ENCODE peak calls at places on chromosomes 13 and 19, in six cellular contexts. A is adrenal gland, N is thoracic aorta, H is endodermal cell, C is fibroblast of pulmonary artery, F is H4. I is an unnamed sample.

GRCh38 chr13:101332583-101332982 is 83.7 kb downstream of the NALCN start:
- DNase-seq in A (no peak), N (no peak), H (no peak), C (no peak), F (no peak), I (no peak)

GRCh38 chr13:74678308-74678958 is 544.2 kb upstream of the KLF12 start:
- DNase-seq in A (no peak), N (no peak), H (no peak), C (no peak), F (no peak), I (no peak)

GRCh38 chr19:30941591-30941990 is 407.6 kb downstream of the TSHZ3 start:
- DNase-seq in A (no peak), N (no peak), H (no peak), C (no peak), F (no peak), I (no peak)

GRCh38 chr13:28718186-28718537 is 608 bp downstream of the SLC46A3 start:
- DNase-seq in A (no peak), N (peak), H (no peak), C (peak), F (no peak), I (no peak)

GRCh38 chr19:30112171-30112570 is 170.1 kb downstream of the URI1 start:
- DNase-seq in A (no peak), N (no peak), H (no peak), C (no peak), F (no peak), I (no peak)

GRCh38 chr19:55383279-55383788 is 758 bp downstream of the TMEM238 start:
- DNase-seq in A (no peak), N (no peak), H (peak), C (no peak), F (no peak), I (no peak)

GRCh38 chr13:61036715-61037114 is 378.9 kb downstream of the PCDH20 start:
- DNase-seq in A (no peak), N (no peak), H (no peak), C (no peak), F (no peak), I (no peak)

GRCh38 chr13:63381078-63381859 is 1965.6 kb upstream of the PCDH20 start:
- DNase-seq in A (no peak), N (no peak), H (no peak), C (peak), F (no peak), I (no peak)

GRCh38 chr19:50377051-50377441 is 789 bp downstream of the NR1H2 start:
- DNase-seq in A (no peak), N (no peak), H (peak), C (peak), F (no peak), I (no peak)

GRCh38 chr19:43781630-43782310 is 997 bp upstream of the KCNN4 start:
- DNase-seq in A (no peak), N (no peak), H (no peak), C (no peak), F (no peak), I (no peak)

GRCh38 chr19:4909172-4909896 is at the start of gene UHRF1:
- DNase-seq in A (no peak), N (no peak), H (peak), C (no peak), F (no peak), I (no peak)

GRCh38 chr19:50921391-50922315 is 10.5 kb upstream of the KLK4 start:
- DNase-seq in A (no peak), N (no peak), H (peak), C (no peak), F (no peak), I (no peak)

GRCh38 chr13:20654156-20654555 is 49.3 kb upstream of the IL17D start:
- DNase-seq in A (no peak), N (no peak), H (no peak), C (peak), F (no peak), I (no peak)

GRCh38 chr13:37656247-37656940 is 57.8 kb upstream of the POSTN start:
- DNase-seq in A (no peak), N (no peak), H (no peak), C (peak), F (peak), I (no peak)

GRCh38 chr19:47762615-47763308 is 15.7 kb upstream of the SELENOW start:
- DNase-seq in A (peak), N (no peak), H (peak), C (peak), F (no peak), I (no peak)

GRCh38 chr13:52891685-52892084 is 43.2 kb upstream of the PCDH8 start:
- DNase-seq in A (no peak), N (no peak), H (peak), C (no peak), F (no peak), I (no peak)

GRCh38 chr13:53143757-53144320 is 115.2 kb downstream of the OLFM4 start:
- DNase-seq in A (no peak), N (no peak), H (no peak), C (no peak), F (no peak), I (no peak)

GRCh38 chr13:59641758-59642157 is 522.0 kb downstream of the DIAPH3 start:
- DNase-seq in A (no peak), N (no peak), H (no peak), C (peak), F (no peak), I (no peak)

GRCh38 chr13:94073006-94073744 is 406.3 kb downstream of the DCT start:
- DNase-seq in A (no peak), N (no peak), H (no peak), C (peak), F (peak), I (no peak)

GRCh38 chr13:113758651-113759524 is at the start of gene TMEM255B:
- DNase-seq in A (peak), N (peak), H (peak), C (peak), F (no peak), I (peak)

GRCh38 chr19:46297700-46298476 is 1.0 kb downstream of the HIF3A start:
- DNase-seq in A (peak), N (peak), H (peak), C (peak), F (no peak), I (no peak)

GRCh38 chr13:30142502-30143211 is 164.7 kb downstream of the KATNAL1 start:
- DNase-seq in A (peak), N (no peak), H (peak), C (peak), F (peak), I (no peak)

GRCh38 chr19:741506-742131 is 9.3 kb upstream of the MISP start:
- DNase-seq in A (no peak), N (no peak), H (peak), C (no peak), F (no peak), I (no peak)

GRCh38 chr13:98039964-98040363 is 86.5 kb downstream of the IPO5 start:
- DNase-seq in A (no peak), N (no peak), H (peak), C (no peak), F (no peak), I (no peak)

GRCh38 chr13:113672002-113672651 is 5.1 kb downstream of the GRK1 start:
- DNase-seq in A (no peak), N (no peak), H (peak), C (no peak), F (no peak), I (no peak)

GRCh38 chr19:42024622-42025111 is 30.6 kb upstream of the ATP1A3 start:
- DNase-seq in A (no peak), N (no peak), H (no peak), C (peak), F (peak), I (no peak)

GRCh38 chr19:18469245-18470107 is 31.5 kb upstream of the ISYNA1 start:
- DNase-seq in A (peak), N (no peak), H (peak), C (peak), F (peak), I (peak)

GRCh38 chr19:58366576-58367430 is 4.3 kb upstream of the ZNF497 start:
- DNase-seq in A (no peak), N (no peak), H (no peak), C (no peak), F (no peak), I (no peak)

GRCh38 chr13:27053902-27054595 is 117.6 kb downstream of the USP12 start:
- DNase-seq in A (no peak), N (no peak), H (no peak), C (peak), F (peak), I (no peak)

GRCh38 chr13:31372454-31372853 is 172.7 kb downstream of the B3GLCT start:
- DNase-seq in A (no peak), N (no peak), H (no peak), C (no peak), F (no peak), I (no peak)

GRCh38 chr13:112981361-112981905 is 12.4 kb downstream of the MCF2L start:
- DNase-seq in A (no peak), N (no peak), H (no peak), C (no peak), F (no peak), I (no peak)

GRCh38 chr19:32359581-32359980 is 14.2 kb downstream of the ZNF507 start:
- DNase-seq in A (no peak), N (no peak), H (no peak), C (no peak), F (no peak), I (no peak)

GRCh38 chr13:106276876-106277275 is 258.6 kb downstream of the EFNB2 start:
- DNase-seq in A (no peak), N (no peak), H (no peak), C (no peak), F (no peak), I (no peak)

GRCh38 chr13:51769455-51770127 is 34.4 kb downstream of the DHRS12 start:
- DNase-seq in A (no peak), N (no peak), H (peak), C (peak), F (no peak), I (no peak)

GRCh38 chr13:104106705-104107393 is 1040.6 kb upstream of the SLC10A2 start:
- DNase-seq in A (no peak), N (no peak), H (peak), C (peak), F (no peak), I (no peak)

GRCh38 chr19:57233207-57233606 is 2.4 kb downstream of the AURKC start:
- DNase-seq in A (no peak), N (no peak), H (peak), C (no peak), F (no peak), I (no peak)